ENCODE peak calls at places on chromosomes 2 and 18, in seven cellular contexts. U, D, E, C, H, A and B are unnamed samples. For H3K4me1, the result is how much of the 10 kb centered on the place peaks cover.

GRCh38 chr2:62569907-62570793 is 64.2 kb upstream of the TMEM17 start:
- DNase-seq in U (no peak), D (peak), E (no peak), C (no peak), H (no peak), A (peak), B (no peak)

GRCh38 chr2:178508646-178509045 is 28.4 kb downstream of the PLEKHA3 start:
- DNase-seq in U (no peak), D (no peak), E (no peak), C (no peak), H (no peak), A (no peak), B (no peak)

GRCh38 chr18:11398625-11399024 is 210.8 kb upstream of the SLC35G4 start:
- DNase-seq in U (peak), D (peak), E (no peak), C (no peak), H (no peak), A (no peak), B (no peak)

GRCh38 chr2:9336209-9336533 is 87.2 kb downstream of the ITGB1BP1 start:
- DNase-seq in U (no peak), D (no peak), E (no peak), C (no peak), H (no peak), A (no peak), B (no peak)

GRCh38 chr2:181774601-181775179 is 94.4 kb upstream of the NEUROD1 start:
- DNase-seq in U (peak), D (no peak), E (no peak), C (no peak), H (peak), A (no peak), B (no peak)

GRCh38 chr2:27021253-27021801 is 11.4 kb upstream of the TMEM214 start:
- DNase-seq in U (peak), D (no peak), E (no peak), C (peak), H (peak), A (no peak), B (no peak)

GRCh38 chr2:137031731-137032130 is 266.4 kb downstream of the THSD7B start:
- DNase-seq in U (no peak), D (no peak), E (no peak), C (no peak), H (no peak), A (no peak), B (no peak)

GRCh38 chr2:227871375-227871788 is at the start of gene DAW1:
- DNase-seq in U (no peak), D (no peak), E (no peak), C (peak), H (peak), A (peak), B (no peak)

GRCh38 chr2:39632871-39633270 is 32.8 kb upstream of the TMEM178A start:
- DNase-seq in U (peak), D (no peak), E (no peak), C (no peak), H (peak), A (no peak), B (no peak)

DNA sequence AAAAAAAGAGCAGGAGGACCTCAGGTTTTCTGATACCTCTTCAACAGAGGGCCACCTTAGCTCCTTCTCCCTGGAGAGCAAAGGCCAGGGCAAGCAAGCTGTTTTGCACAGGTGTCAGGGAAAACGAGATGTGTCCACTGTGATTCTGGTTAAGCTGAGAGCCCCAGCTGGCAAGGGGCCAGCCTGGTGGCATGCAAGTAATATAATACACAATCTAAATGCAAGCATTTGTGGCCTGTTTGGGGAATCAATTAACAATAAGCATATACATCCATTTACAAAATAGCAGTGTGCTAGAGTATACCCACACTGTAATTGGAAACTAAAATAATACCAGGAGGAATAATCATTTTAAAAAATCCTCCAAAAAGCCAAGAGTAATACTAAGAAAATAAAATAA is 96.5 kb upstream of the SLC14A2 start:
- DNase-seq in U (no peak), D (no peak), E (no peak), C (no peak), H (no peak), A (no peak), B (no peak)
- H3K4me1 ChIP-seq in U (under half), D (under half), E (under half), C (under half), H (under half), A (under half), B (under half)

GRCh38 chr18:63203497-63203896 is 116.1 kb downstream of the BCL2 start:
- DNase-seq in U (no peak), D (no peak), E (no peak), C (no peak), H (no peak), A (no peak), B (no peak)

GRCh38 chr18:63207825-63208224 is 111.7 kb downstream of the BCL2 start:
- DNase-seq in U (no peak), D (no peak), E (no peak), C (no peak), H (no peak), A (no peak), B (no peak)

GRCh38 chr18:63207154-63207790 is 112.3 kb downstream of the BCL2 start:
- DNase-seq in U (no peak), D (no peak), E (no peak), C (peak), H (no peak), A (no peak), B (no peak)

GRCh38 chr18:63206433-63207153 is 113.0 kb downstream of the BCL2 start:
- DNase-seq in U (no peak), D (no peak), E (no peak), C (no peak), H (no peak), A (no peak), B (no peak)

GRCh38 chr18:63205791-63206252 is 113.7 kb downstream of the BCL2 start:
- DNase-seq in U (no peak), D (no peak), E (no peak), C (no peak), H (no peak), A (no peak), B (no peak)
- H3K4me3 ChIP-seq in U (no peak), D (no peak), E (no peak), C (no peak), H (no peak), A (no peak), B (no peak)

GRCh38 chr18:49994410-49994809 is 181.1 kb upstream of the ACAA2 start:
- DNase-seq in U (no peak), D (no peak), E (no peak), C (no peak), H (no peak), A (no peak), B (no peak)

GRCh38 chr18:49988101-49988500 is 174.8 kb upstream of the ACAA2 start:
- DNase-seq in U (no peak), D (no peak), E (no peak), C (no peak), H (no peak), A (no peak), B (no peak)

GRCh38 chr18:49985246-49985645 is 171.9 kb upstream of the ACAA2 start:
- DNase-seq in U (no peak), D (no peak), E (no peak), C (no peak), H (no peak), A (no peak), B (no peak)

GRCh38 chr18:49993299-49993698 is 180.0 kb upstream of the ACAA2 start:
- DNase-seq in U (no peak), D (no peak), E (no peak), C (no peak), H (no peak), A (no peak), B (no peak)

DNA sequence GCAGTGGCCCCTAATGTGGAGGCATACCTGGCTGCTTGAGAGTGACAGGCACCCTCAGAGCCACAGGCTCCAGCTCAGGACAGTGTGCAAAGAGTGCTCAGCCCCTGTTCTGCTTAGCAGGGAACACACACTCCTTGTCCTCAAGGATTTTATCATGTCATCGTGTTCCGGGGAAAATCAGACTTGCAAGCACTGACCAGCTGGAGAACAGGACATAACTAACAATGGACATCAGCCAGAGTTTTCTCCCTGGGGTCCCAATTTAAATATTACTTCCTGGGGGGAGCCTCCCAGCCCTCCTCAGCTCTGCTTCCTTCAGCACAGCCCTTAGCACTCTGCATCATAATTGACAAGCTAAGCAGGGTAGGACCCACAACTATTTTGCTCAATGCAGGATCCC is 175.4 kb upstream of the ACAA2 start:
- DNase-seq in U (no peak), D (no peak), E (no peak), C (no peak), H (no peak), A (no peak), B (peak)
- H3K27ac ChIP-seq in U (no peak), D (no peak), E (no peak), C (no peak), H (no peak), A (no peak), B (no peak)

GRCh38 chr2:144464730-144465129 is 55.2 kb downstream of the ZEB2 start:
- DNase-seq in U (no peak), D (no peak), E (no peak), C (no peak), H (no peak), A (no peak), B (no peak)

GRCh38 chr2:144459937-144460336 is 60.0 kb downstream of the ZEB2 start:
- DNase-seq in U (no peak), D (no peak), E (no peak), C (no peak), H (no peak), A (no peak), B (no peak)

GRCh38 chr2:144460981-144461766 is 58.7 kb downstream of the ZEB2 start:
- DNase-seq in U (no peak), D (no peak), E (peak), C (peak), H (no peak), A (no peak), B (no peak)

GRCh38 chr2:144465723-144466122 is 54.2 kb downstream of the ZEB2 start:
- DNase-seq in U (no peak), D (no peak), E (no peak), C (no peak), H (no peak), A (no peak), B (no peak)

DNA sequence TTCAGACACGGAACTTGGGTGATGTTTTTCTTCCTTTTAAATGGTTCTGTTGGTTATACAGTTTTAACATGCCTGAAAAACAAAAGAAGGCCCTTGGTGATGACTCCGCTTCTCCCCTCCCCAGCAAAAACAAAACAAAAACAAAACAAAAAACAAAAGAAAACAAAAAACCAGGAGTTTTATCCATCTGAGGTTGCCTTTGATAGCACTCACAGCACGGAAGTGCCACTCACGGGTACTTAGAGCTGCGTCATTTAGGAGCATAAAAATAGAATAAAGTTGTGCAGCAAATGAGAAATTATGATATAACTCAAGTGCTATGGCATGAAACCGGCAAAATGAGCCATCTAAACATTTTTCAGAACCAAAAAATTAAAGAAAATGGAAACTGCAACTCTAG is 57.7 kb downstream of the ZEB2 start:
- DNase-seq in U (no peak), D (no peak), E (no peak), C (no peak), H (no peak), A (no peak), B (no peak)
- H3K4me1 ChIP-seq in U (under half), D (under half), E (under half), C (under half), H (under half), A (under half), B (under half)